ENCODE peak calls at places on chromosomes 6 and 20, in seven cellular contexts. H, S, E, P, Z, T and A are unnamed samples.

GRCh38 chr6:4030672-4031071 is 48.3 kb downstream of the FAM217A start:
- DNase-seq in H (no peak), S (no peak), E (no peak), P (no peak), Z (no peak), T (no peak), A (no peak)

GRCh38 chr6:4550227-4550597 is 226.0 kb upstream of the CDYL start:
- DNase-seq in H (no peak), S (no peak), E (no peak), P (no peak), Z (no peak), T (no peak), A (no peak)

GRCh38 chr6:128696651-128697391 is 176.4 kb upstream of the PTPRK start:
- DNase-seq in H (no peak), S (no peak), E (no peak), P (no peak), Z (no peak), T (no peak), A (no peak)

GRCh38 chr6:49606696-49607390 is 29.8 kb downstream of the RHAG start:
- DNase-seq in H (no peak), S (peak), E (peak), P (no peak), Z (no peak), T (peak), A (peak)

GRCh38 chr20:48772183-48772976 is 55.4 kb downstream of the PREX1 start:
- DNase-seq in H (no peak), S (no peak), E (no peak), P (no peak), Z (no peak), T (peak), A (peak)

GRCh38 chr20:54078296-54078695 is 7.9 kb upstream of the BCAS1 start:
- DNase-seq in H (peak), S (no peak), E (no peak), P (no peak), Z (no peak), T (no peak), A (peak)

GRCh38 chr6:106894978-106895702 is 79.4 kb downstream of the CD24 start:
- DNase-seq in H (no peak), S (no peak), E (no peak), P (no peak), Z (no peak), T (no peak), A (no peak)

GRCh38 chr6:46005254-46005653 is 10.4 kb downstream of the CLIC5 start:
- DNase-seq in H (no peak), S (no peak), E (no peak), P (no peak), Z (no peak), T (no peak), A (no peak)

GRCh38 chr6:116615937-116616756 is at the start of gene RSPH4A:
- DNase-seq in H (peak), S (peak), E (peak), P (peak), Z (peak), T (peak), A (peak)

GRCh38 chr6:116611020-116611419 is 5.3 kb upstream of the RSPH4A start:
- DNase-seq in H (no peak), S (no peak), E (no peak), P (no peak), Z (no peak), T (no peak), A (no peak)

DNA sequence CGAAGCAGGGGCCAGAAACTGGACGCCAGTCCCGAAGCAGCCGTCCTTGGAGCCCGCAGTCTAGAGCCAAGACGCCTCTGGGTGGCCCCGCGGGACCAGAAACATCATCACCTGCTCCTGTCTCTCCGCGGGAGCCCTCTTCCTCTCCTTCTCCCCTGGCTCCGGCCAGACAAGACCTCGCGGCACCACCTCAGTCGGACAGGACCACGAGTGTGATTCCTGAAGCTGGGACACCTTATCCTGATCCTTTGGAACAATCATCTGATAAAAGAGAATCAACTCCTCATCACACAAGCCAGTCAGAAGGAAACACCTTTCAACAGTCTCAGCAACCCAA is 446 bp downstream of the RSPH4A start:
- DNase-seq in H (peak), S (peak), E (no peak), P (peak), Z (no peak), T (peak), A (peak)
- TF ChIP-seq CTCF in H (no peak), S (no peak), E (no peak), P (no peak), Z (no peak), T (no peak), A (no peak)

GRCh38 chr6:160278786-160279310 is 20.2 kb upstream of the SLC22A2 start:
- DNase-seq in H (no peak), S (no peak), E (no peak), P (no peak), Z (no peak), T (no peak), A (no peak)
- TF ChIP-seq CTCF in H (no peak), S (no peak), E (no peak), P (no peak), Z (no peak), T (no peak), A (no peak)

GRCh38 chr6:37362101-37362823 is 8.5 kb downstream of the RNF8 start:
- DNase-seq in H (no peak), S (peak), E (no peak), P (no peak), Z (no peak), T (no peak), A (no peak)
- TF ChIP-seq CTCF in H (no peak), S (no peak), E (no peak), P (no peak), Z (no peak), T (no peak), A (no peak)

GRCh38 chr20:63664861-63665594 is 6.9 kb downstream of the RTEL1 start:
- DNase-seq in H (no peak), S (peak), E (no peak), P (no peak), Z (no peak), T (no peak), A (no peak)
- TF ChIP-seq CTCF in H (no peak), S (no peak), E (no peak), P (no peak), Z (no peak), T (no peak), A (no peak)

GRCh38 chr6:150369408-150369807 is 596 bp downstream of the IYD start:
- DNase-seq in H (no peak), S (no peak), E (no peak), P (no peak), Z (no peak), T (no peak), A (no peak)
- TF ChIP-seq CTCF in H (no peak), S (no peak), E (no peak), P (no peak), Z (no peak), T (no peak), A (no peak)

GRCh38 chr20:58362970-58363369 is 26.1 kb upstream of the VAPB start:
- DNase-seq in H (no peak), S (no peak), E (no peak), P (no peak), Z (no peak), T (no peak), A (no peak)

GRCh38 chr20:58361549-58361948 is 27.5 kb upstream of the VAPB start:
- DNase-seq in H (no peak), S (peak), E (no peak), P (no peak), Z (no peak), T (no peak), A (no peak)

GRCh38 chr20:58362117-58362516 is 26.9 kb upstream of the VAPB start:
- DNase-seq in H (no peak), S (no peak), E (no peak), P (no peak), Z (no peak), T (no peak), A (no peak)

DNA sequence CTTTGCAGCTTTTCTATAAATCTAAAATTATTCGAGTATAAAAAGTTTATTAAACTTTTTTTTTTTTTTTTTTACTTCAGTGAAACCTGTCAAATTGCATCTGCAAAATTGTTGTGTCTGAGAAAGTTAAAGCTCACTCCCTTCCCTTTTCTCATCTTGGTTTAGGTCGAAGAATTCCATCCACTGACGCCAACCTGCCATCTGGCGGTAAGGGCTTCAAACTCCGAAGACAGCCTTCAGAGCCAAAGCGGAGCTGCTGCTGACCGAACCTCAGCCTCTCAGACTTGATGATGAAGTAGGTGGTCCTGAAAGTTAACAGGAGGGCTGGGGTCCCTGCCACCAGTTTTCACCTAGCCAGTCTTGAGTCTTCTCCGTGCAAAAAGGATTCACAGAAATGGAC is 29.6 kb upstream of the VAPB start:
- DNase-seq in H (no peak), S (peak), E (no peak), P (no peak), Z (no peak), T (no peak), A (no peak)
- TF ChIP-seq CTCF in H (no peak), S (peak), E (no peak), P (no peak), Z (no peak), T (no peak), A (no peak)

DNA sequence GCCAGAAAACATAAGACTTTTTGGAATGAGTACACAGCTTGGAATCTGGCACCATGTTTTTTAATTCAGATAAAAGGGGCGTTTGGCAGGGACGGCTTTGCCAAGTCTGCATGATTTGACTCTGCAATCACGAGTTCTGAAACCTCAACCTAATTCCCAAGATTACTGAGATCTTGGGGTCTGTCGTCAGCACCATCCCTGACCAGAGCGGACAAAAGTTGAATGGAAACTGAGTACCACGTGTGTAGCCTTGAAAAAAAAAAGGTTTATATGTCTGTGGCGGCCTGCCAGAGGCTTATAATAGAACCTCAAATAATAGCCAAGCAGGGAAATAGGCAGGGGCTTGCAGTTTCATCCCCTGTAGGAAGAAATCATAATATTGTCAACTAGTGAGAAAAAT is 119.0 kb upstream of the ARID1B start:
- DNase-seq in H (no peak), S (no peak), E (no peak), P (no peak), Z (no peak), T (no peak), A (no peak)
- TF ChIP-seq CTCF in H (no peak), S (no peak), E (no peak), P (no peak), Z (no peak), T (no peak), A (no peak)

GRCh38 chr6:33633462-33634158 is 12.5 kb downstream of the ITPR3 start:
- DNase-seq in H (peak), S (peak), E (no peak), P (no peak), Z (peak), T (peak), A (peak)
- TF ChIP-seq CTCF in H (no peak), S (no peak), E (no peak), P (no peak), Z (no peak), T (no peak), A (no peak)

GRCh38 chr6:139291813-139292619 is at the start of gene TXLNB:
- DNase-seq in H (peak), S (no peak), E (peak), P (no peak), Z (peak), T (peak), A (peak)
- TF ChIP-seq CTCF in H (no peak), S (no peak), E (no peak), P (no peak), Z (no peak), T (no peak), A (no peak)